ENCODE peak calls at places on chromosomes 13 and 19, in six cellular contexts. One of them, this sample, is unnamed.
A peak's percentile ranks its signal among the peaks of the same experiment; 100 is the strongest.

GRCh38 chr19:5030136-5030820 is 61.4 kb downstream of the KDM4B start:
- DNase-seq in IMR-90: no peak
- DNase-seq in adrenal gland: no peak
- DNase-seq in uterus: no peak
- DNase-seq in suprapubic skin: no peak
- DNase-seq in esophagus squamous epithelium: no peak
- DNase-seq in this sample: no peak

GRCh38 chr19:51317968-51318367 is 6.5 kb downstream of the IGLON5 start:
- DNase-seq in adrenal gland: no peak
- DNase-seq in suprapubic skin: no peak
- DNase-seq in esophagus squamous epithelium: no peak
- DNase-seq in uterus: no peak
- DNase-seq in IMR-90: no peak
- DNase-seq in this sample: no peak

GRCh38 chr13:111046590-111047141 is 68.4 kb upstream of the ARHGEF7 start:
- DNase-seq in esophagus squamous epithelium: no peak
- DNase-seq in suprapubic skin: no peak
- DNase-seq in adrenal gland: peak; percentile 31
- DNase-seq in uterus: no peak
- DNase-seq in IMR-90: peak; percentile 58
- DNase-seq in this sample: no peak

GRCh38 chr19:1725100-1726064 is 27.9 kb upstream of the ONECUT3 start:
- DNase-seq in suprapubic skin: no peak
- DNase-seq in uterus: no peak
- DNase-seq in esophagus squamous epithelium: no peak
- DNase-seq in adrenal gland: peak; percentile 40
- DNase-seq in IMR-90: peak; percentile 28
- DNase-seq in this sample: peak; percentile 44

GRCh38 chr19:49348305-49349188 is 13.3 kb downstream of the CD37 start:
- DNase-seq in IMR-90: no peak
- DNase-seq in esophagus squamous epithelium: no peak
- DNase-seq in adrenal gland: no peak
- DNase-seq in uterus: no peak
- DNase-seq in suprapubic skin: no peak
- DNase-seq in this sample: no peak

GRCh38 chr19:52590728-52591127 is 20.6 kb downstream of the ZNF701 start:
- DNase-seq in uterus: no peak
- DNase-seq in adrenal gland: no peak
- DNase-seq in suprapubic skin: no peak
- DNase-seq in esophagus squamous epithelium: no peak
- DNase-seq in IMR-90: no peak
- DNase-seq in this sample: no peak

GRCh38 chr13:101455863-101456262 is 3.4 kb downstream of the ITGBL1 start:
- DNase-seq in esophagus squamous epithelium: no peak
- DNase-seq in adrenal gland: no peak
- DNase-seq in uterus: no peak
- DNase-seq in IMR-90: peak; percentile 97
- DNase-seq in suprapubic skin: no peak
- DNase-seq in this sample: peak; percentile 69

GRCh38 chr19:10120538-10121198 is 969 bp upstream of the EIF3G start:
- DNase-seq in adrenal gland: no peak
- DNase-seq in suprapubic skin: no peak
- DNase-seq in esophagus squamous epithelium: no peak
- DNase-seq in uterus: peak; percentile 28
- DNase-seq in IMR-90: peak; percentile 92
- DNase-seq in this sample: peak; percentile 59

GRCh38 chr19:9711815-9712214 is 36.9 kb upstream of the ZNF562 start:
- DNase-seq in esophagus squamous epithelium: no peak
- DNase-seq in uterus: no peak
- DNase-seq in suprapubic skin: no peak
- DNase-seq in IMR-90: no peak
- DNase-seq in adrenal gland: no peak
- DNase-seq in this sample: no peak

DNA sequence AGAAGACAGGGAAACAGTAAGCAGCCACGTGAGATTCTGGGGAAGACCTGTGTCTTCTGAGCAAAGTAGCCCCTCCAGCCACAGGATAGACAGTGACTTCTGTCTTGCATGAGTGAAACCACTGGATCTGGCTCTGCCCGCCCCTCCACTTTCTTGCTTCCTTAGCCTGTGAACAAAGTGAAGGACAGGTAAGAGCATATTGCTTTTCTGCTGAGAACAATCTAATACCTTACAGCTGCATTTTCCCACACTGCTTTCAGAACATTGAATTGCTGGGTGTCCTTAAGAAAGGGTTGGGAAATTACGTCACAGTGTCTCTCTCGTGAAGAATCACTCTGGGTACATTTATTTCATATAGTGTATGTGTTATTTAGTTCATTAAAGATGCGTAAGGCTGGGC is 11.1 kb downstream of the SLC25A15 start:
- DNase-seq in esophagus squamous epithelium: no peak
- DNase-seq in IMR-90: no peak
- DNase-seq in uterus: no peak
- DNase-seq in suprapubic skin: no peak
- DNase-seq in adrenal gland: no peak
- DNase-seq in this sample: no peak
- TF ChIP-seq POLR2A in esophagus squamous epithelium: no peak
- TF ChIP-seq POLR2A in IMR-90: no peak
- TF ChIP-seq POLR2A in uterus: no peak
- TF ChIP-seq POLR2A in suprapubic skin: no peak
- TF ChIP-seq POLR2A in adrenal gland: no peak
- TF ChIP-seq POLR2A in this sample: no peak

GRCh38 chr19:15550847-15551182 is 42.5 kb downstream of the CYP4F22 start:
- DNase-seq in adrenal gland: no peak
- DNase-seq in suprapubic skin: no peak
- DNase-seq in uterus: no peak
- DNase-seq in IMR-90: no peak
- DNase-seq in esophagus squamous epithelium: no peak
- DNase-seq in this sample: no peak

GRCh38 chr19:15556634-15557181 is 48.4 kb downstream of the CYP4F22 start:
- DNase-seq in esophagus squamous epithelium: no peak
- DNase-seq in suprapubic skin: no peak
- DNase-seq in adrenal gland: no peak
- DNase-seq in IMR-90: no peak
- DNase-seq in uterus: no peak
- DNase-seq in this sample: no peak

GRCh38 chr19:15551183-15552004 is 43.1 kb downstream of the CYP4F22 start:
- DNase-seq in esophagus squamous epithelium: no peak
- DNase-seq in adrenal gland: peak; percentile 20
- DNase-seq in uterus: peak; percentile 22
- DNase-seq in IMR-90: no peak
- DNase-seq in suprapubic skin: no peak
- DNase-seq in this sample: no peak

GRCh38 chr19:15557223-15557622 is 48.9 kb downstream of the CYP4F22 start:
- DNase-seq in esophagus squamous epithelium: no peak
- DNase-seq in uterus: no peak
- DNase-seq in suprapubic skin: no peak
- DNase-seq in IMR-90: no peak
- DNase-seq in adrenal gland: no peak
- DNase-seq in this sample: no peak

DNA sequence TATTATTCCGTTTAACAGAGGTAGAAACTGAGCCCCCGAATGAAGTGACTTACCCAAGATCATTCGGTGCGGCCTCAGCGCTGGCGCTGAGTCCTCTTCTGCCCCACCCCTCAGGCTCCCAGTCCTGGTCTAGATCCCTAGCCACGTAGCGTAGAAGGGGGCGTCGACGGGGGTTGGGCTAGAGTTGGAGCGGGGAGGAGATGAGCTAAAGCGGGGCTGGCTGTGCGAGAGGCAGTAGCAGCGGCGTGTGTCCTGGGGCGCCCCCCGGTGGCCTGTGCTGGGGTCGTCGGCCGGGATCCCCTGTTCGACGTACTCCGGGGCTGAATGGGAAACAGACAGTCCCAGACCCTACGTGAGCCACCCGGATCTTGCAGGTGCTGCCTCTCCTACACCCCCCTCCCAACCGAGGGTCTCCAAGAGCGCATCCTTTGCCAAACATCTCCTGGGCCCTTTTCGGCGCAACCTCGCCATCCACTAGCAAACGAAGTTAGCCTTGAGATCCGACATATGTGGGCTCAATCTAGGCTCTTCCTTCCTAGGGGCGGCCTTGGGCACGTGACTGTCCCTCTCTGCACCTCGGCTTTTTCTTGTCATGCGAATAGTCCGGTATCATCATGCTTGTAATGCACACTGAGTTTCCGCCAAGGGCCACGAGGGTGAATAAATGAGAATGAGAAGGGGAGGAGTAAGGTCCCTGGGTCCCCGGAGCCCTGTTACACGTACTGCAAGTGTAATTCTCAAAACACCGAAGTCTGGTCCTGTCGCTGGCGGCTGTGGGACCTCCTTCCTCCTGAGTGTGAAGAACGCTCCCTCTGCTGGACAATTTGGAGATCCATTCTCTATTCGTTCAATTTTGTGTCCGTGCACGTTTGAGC is 47.7 kb downstream of the CYP4F22 start:
- DNase-seq in adrenal gland: peak; percentile 87
- DNase-seq in IMR-90: peak; percentile 87
- DNase-seq in uterus: peak; percentile 83
- DNase-seq in esophagus squamous epithelium: peak; percentile 54
- DNase-seq in suprapubic skin: peak; percentile 93
- DNase-seq in this sample: peak; percentile 95
- TF ChIP-seq POLR2A in adrenal gland: no peak
- TF ChIP-seq POLR2A in IMR-90: no peak
- TF ChIP-seq POLR2A in uterus: no peak
- TF ChIP-seq POLR2A in esophagus squamous epithelium: no peak
- TF ChIP-seq POLR2A in suprapubic skin: no peak
- TF ChIP-seq POLR2A in this sample: no peak

GRCh38 chr19:13162749-13163608 is 12.8 kb downstream of the IER2 start:
- DNase-seq in IMR-90: peak; percentile 97
- DNase-seq in uterus: peak; percentile 97
- DNase-seq in adrenal gland: peak; percentile 98
- DNase-seq in suprapubic skin: peak; percentile 99
- DNase-seq in esophagus squamous epithelium: peak; percentile 79
- DNase-seq in this sample: peak; percentile 67
- TF ChIP-seq POLR2A in IMR-90: peak; percentile 21
- TF ChIP-seq POLR2A in uterus: peak; percentile 52
- TF ChIP-seq POLR2A in adrenal gland: no peak
- TF ChIP-seq POLR2A in suprapubic skin: no peak
- TF ChIP-seq POLR2A in esophagus squamous epithelium: peak; percentile 49
- TF ChIP-seq POLR2A in this sample: peak; percentile 73

GRCh38 chr13:108779308-108779707 is 149.9 kb downstream of the MYO16 start:
- DNase-seq in adrenal gland: no peak
- DNase-seq in uterus: no peak
- DNase-seq in suprapubic skin: no peak
- DNase-seq in IMR-90: no peak
- DNase-seq in esophagus squamous epithelium: no peak
- DNase-seq in this sample: no peak
- TF ChIP-seq POLR2A in adrenal gland: no peak
- TF ChIP-seq POLR2A in uterus: no peak
- TF ChIP-seq POLR2A in suprapubic skin: no peak
- TF ChIP-seq POLR2A in IMR-90: no peak
- TF ChIP-seq POLR2A in esophagus squamous epithelium: no peak
- TF ChIP-seq POLR2A in this sample: no peak

DNA sequence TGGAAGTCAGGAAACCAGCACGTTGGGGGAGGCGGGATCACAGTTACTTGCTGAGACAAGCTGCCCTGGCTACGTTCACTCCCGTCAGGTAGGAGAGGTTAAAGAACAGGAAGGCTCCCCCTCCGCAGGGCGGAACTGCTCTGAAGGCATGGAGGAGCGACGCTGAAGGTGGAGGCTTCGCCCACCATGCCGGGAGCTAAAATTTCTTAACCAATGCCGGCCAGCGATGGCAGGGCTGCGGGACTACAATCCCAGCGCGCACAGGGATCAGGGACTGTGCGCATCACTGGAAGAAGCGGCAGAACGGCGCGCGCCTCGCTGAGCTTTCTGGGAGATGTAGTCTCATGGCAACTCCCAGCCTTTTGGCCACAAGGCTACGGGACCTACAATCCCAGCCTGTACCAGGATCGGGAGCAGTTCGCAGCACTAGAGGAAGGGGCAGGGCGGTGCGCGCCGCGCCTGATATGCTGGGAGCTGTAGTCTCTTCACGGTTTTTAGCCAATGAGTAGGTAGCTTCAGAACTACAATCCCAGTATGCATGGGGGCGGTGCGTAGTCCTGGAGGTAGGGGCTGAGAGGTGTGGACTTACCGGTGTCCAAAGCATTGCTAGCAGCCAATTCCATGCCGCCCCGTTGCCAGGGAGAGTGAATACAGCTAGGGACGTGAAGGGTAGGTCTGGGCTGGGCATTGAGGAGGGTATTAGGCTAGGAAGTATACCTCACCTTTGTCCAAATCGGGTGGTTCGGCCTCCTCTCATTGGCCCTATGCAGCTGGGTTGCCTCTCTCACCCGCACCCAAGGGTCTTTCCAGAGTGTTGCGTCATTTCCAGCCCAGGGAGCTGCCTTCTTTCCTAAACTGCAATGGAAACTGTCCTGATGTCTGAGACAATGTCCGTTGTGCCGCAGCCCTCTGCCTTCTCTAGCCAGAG is 12.8 kb upstream of the ZNF682 start:
- DNase-seq in IMR-90: peak; percentile 96
- DNase-seq in uterus: peak; percentile 92
- DNase-seq in esophagus squamous epithelium: peak; percentile 54
- DNase-seq in suprapubic skin: peak; percentile 96
- DNase-seq in adrenal gland: peak; percentile 94
- DNase-seq in this sample: peak; percentile 26
- TF ChIP-seq POLR2A in IMR-90: no peak
- TF ChIP-seq POLR2A in uterus: peak; percentile 33
- TF ChIP-seq POLR2A in esophagus squamous epithelium: no peak
- TF ChIP-seq POLR2A in suprapubic skin: no peak
- TF ChIP-seq POLR2A in adrenal gland: peak; percentile 22
- TF ChIP-seq POLR2A in this sample: peak; percentile 7